ENCODE peak calls at places on chromosome 14, in nine cellular contexts. O, E, L, C, M, B, S, X and V are unnamed samples.

GRCh38 chr14:58752782-58753181 is 115.0 kb downstream of the DACT1 start:
- DNase-seq in O (no peak), E (peak; percentile 54), L (no peak), C (no peak), M (no peak), B (peak; percentile 86), S (no peak), X (no peak), V (peak; percentile 60)

GRCh38 chr14:20388159-20388558 is 25.1 kb downstream of the TEP1 start:
- DNase-seq in O (no peak), E (no peak), L (no peak), C (no peak), M (no peak), B (no peak), S (no peak), X (no peak), V (no peak)

GRCh38 chr14:69152181-69152943 is 557 bp downstream of the DCAF5 start:
- DNase-seq in O (peak; percentile 27), E (peak; percentile 17), L (no peak), C (no peak), M (peak; percentile 41), B (no peak), S (no peak), X (peak; percentile 55), V (peak; percentile 52)

GRCh38 chr14:29905549-29905948 is 22.1 kb downstream of the PRKD1 start:
- DNase-seq in O (no peak), E (no peak), L (no peak), C (no peak), M (no peak), B (no peak), S (no peak), X (no peak), V (no peak)

GRCh38 chr14:68238956-68239355 is 419.4 kb downstream of the RAD51B start:
- DNase-seq in O (no peak), E (no peak), L (no peak), C (no peak), M (no peak), B (no peak), S (no peak), X (no peak), V (no peak)

GRCh38 chr14:80638620-80639215 is 302.8 kb downstream of the CEP128 start:
- DNase-seq in O (no peak), E (no peak), L (no peak), C (no peak), M (no peak), B (no peak), S (peak; percentile 85), X (no peak), V (no peak)

GRCh38 chr14:30885840-30886740 is 11.7 kb downstream of the COCH start:
- DNase-seq in O (no peak), E (no peak), L (no peak), C (no peak), M (no peak), B (no peak), S (peak; percentile 46), X (no peak), V (no peak)

GRCh38 chr14:100586520-100587247 is 533 bp downstream of the BEGAIN start:
- DNase-seq in O (peak; percentile 33), E (peak; percentile 48), L (no peak), C (no peak), M (no peak), B (peak; percentile 9), S (no peak), X (no peak), V (peak; percentile 27)

GRCh38 chr14:72965249-72965648 is 39.0 kb downstream of the DCAF4 start:
- DNase-seq in O (no peak), E (no peak), L (no peak), C (no peak), M (no peak), B (no peak), S (peak; percentile 62), X (no peak), V (no peak)

GRCh38 chr14:31206536-31207286 is 882 bp downstream of the HECTD1 start:
- DNase-seq in O (no peak), E (no peak), L (peak; percentile 31), C (peak; percentile 80), M (peak; percentile 39), B (peak; percentile 58), S (no peak), X (peak; percentile 43), V (no peak)

GRCh38 chr14:100902792-100903191 is 730 bp downstream of the RTL1 start:
- DNase-seq in O (no peak), E (no peak), L (no peak), C (no peak), M (no peak), B (no peak), S (no peak), X (no peak), V (no peak)

GRCh38 chr14:69644814-69645213 is 33.4 kb downstream of the SUSD6 start:
- DNase-seq in O (no peak), E (no peak), L (no peak), C (no peak), M (no peak), B (no peak), S (no peak), X (no peak), V (no peak)

GRCh38 chr14:79783061-79783460 is 428.2 kb downstream of the DIO2 start:
- DNase-seq in O (peak; percentile 75), E (no peak), L (no peak), C (no peak), M (no peak), B (no peak), S (no peak), X (no peak), V (no peak)

GRCh38 chr14:23379331-23380196 is 2.7 kb downstream of the CMTM5 start:
- DNase-seq in O (peak; percentile 41), E (peak; percentile 23), L (peak; percentile 54), C (peak; percentile 44), M (peak; percentile 70), B (peak; percentile 70), S (peak; percentile 17), X (peak; percentile 62), V (no peak)

GRCh38 chr14:101623685-101624444 is 62.6 kb downstream of the DIO3 start:
- DNase-seq in O (no peak), E (no peak), L (no peak), C (no peak), M (no peak), B (no peak), S (no peak), X (no peak), V (peak; percentile 42)

GRCh38 chr14:47012533-47012932 is 361.0 kb upstream of the RPL10L start:
- DNase-seq in O (no peak), E (no peak), L (no peak), C (no peak), M (no peak), B (no peak), S (no peak), X (no peak), V (no peak)

GRCh38 chr14:73223049-73223448 is 14.3 kb upstream of the PAPLN start:
- DNase-seq in O (no peak), E (peak; percentile 64), L (no peak), C (no peak), M (no peak), B (no peak), S (no peak), X (no peak), V (no peak)

GRCh38 chr14:91935621-91936020 is 11.9 kb downstream of the FBLN5 start:
- DNase-seq in O (no peak), E (no peak), L (no peak), C (no peak), M (no peak), B (no peak), S (no peak), X (no peak), V (no peak)

GRCh38 chr14:104315625-104316024 is 177.2 kb downstream of the KIF26A start:
- DNase-seq in O (no peak), E (no peak), L (no peak), C (no peak), M (no peak), B (no peak), S (no peak), X (no peak), V (no peak)

GRCh38 chr14:58871972-58872530 is 234.3 kb downstream of the DACT1 start:
- DNase-seq in O (no peak), E (no peak), L (no peak), C (no peak), M (no peak), B (no peak), S (peak; percentile 38), X (no peak), V (no peak)

GRCh38 chr14:69138189-69138535 is 14.8 kb downstream of the DCAF5 start:
- DNase-seq in O (no peak), E (no peak), L (no peak), C (no peak), M (no peak), B (no peak), S (peak; percentile 71), X (no peak), V (no peak)

GRCh38 chr14:91365552-91365951 is 52.1 kb downstream of the CCDC88C start:
- DNase-seq in O (no peak), E (no peak), L (no peak), C (no peak), M (no peak), B (no peak), S (no peak), X (no peak), V (no peak)

GRCh38 chr14:56862843-56863242 is 52.6 kb upstream of the OTX2 start:
- DNase-seq in O (no peak), E (peak; percentile 21), L (no peak), C (no peak), M (no peak), B (no peak), S (no peak), X (no peak), V (no peak)

GRCh38 chr14:69335421-69335820 is 62.7 kb downstream of the ERH start:
- DNase-seq in O (no peak), E (no peak), L (no peak), C (no peak), M (no peak), B (no peak), S (peak; percentile 33), X (no peak), V (no peak)

GRCh38 chr14:89500303-89500702 is 83.3 kb upstream of the FOXN3 start:
- DNase-seq in O (no peak), E (no peak), L (no peak), C (no peak), M (no peak), B (no peak), S (no peak), X (no peak), V (no peak)

GRCh38 chr14:73786942-73787759 is 64.5 kb upstream of the PTGR2 start:
- DNase-seq in O (peak; percentile 16), E (no peak), L (peak; percentile 51), C (peak; percentile 74), M (peak; percentile 58), B (peak; percentile 84), S (peak; percentile 35), X (peak; percentile 44), V (no peak)

GRCh38 chr14:31025335-31026075 is at the start of gene AP4S1:
- DNase-seq in O (peak; percentile 40), E (peak; percentile 22), L (peak; percentile 11), C (peak; percentile 63), M (peak; percentile 43), B (peak; percentile 56), S (no peak), X (peak; percentile 54), V (no peak)

GRCh38 chr14:57732886-57733285 is 133.0 kb downstream of the SLC35F4 start:
- DNase-seq in O (peak; percentile 58), E (peak; percentile 73), L (no peak), C (no peak), M (no peak), B (no peak), S (no peak), X (no peak), V (no peak)